ENCODE peak calls at places on chromosomes 13 and 19, in eight cellular contexts. R is activated naive CD8-positive, alpha-beta T cell treated with anti-CD3 and anti-CD28 coated beads for 36 hours; Y is naive B cell; L is stimulated activated CD8-positive, alpha-beta memory T cell treated with anti-CD3 and anti-CD28 coated beads, Interleukin-7, amount 100 ng/mL, for 24 hours; X is HCEC 1CT; S is CD8-positive, alpha-beta memory T cell; W is T-helper 1 cell; P is activated naive CD4-positive, alpha-beta T cell. G is an unnamed sample.

GRCh38 chr13:113786262-113786841 is 27.3 kb downstream of the TMEM255B start:
- DNase-seq in R (no peak), Y (no peak), L (no peak), X (peak), S (no peak), W (no peak), P (no peak), G (no peak)

GRCh38 chr19:8695911-8696310 is 2.7 kb downstream of the ACTL9 start:
- DNase-seq in R (no peak), Y (no peak), L (no peak), X (no peak), S (no peak), W (no peak), P (no peak), G (no peak)

GRCh38 chr19:29841559-29842367 is 30.0 kb downstream of the CCNE1 start:
- DNase-seq in R (no peak), Y (no peak), L (no peak), X (peak), S (no peak), W (no peak), P (no peak), G (no peak)

GRCh38 chr19:3700242-3701032 is at the start of gene PIP5K1C:
- DNase-seq in R (peak), Y (peak), L (peak), X (peak), S (peak), W (peak), P (peak), G (no peak)

GRCh38 chr19:21483589-21484170 is 21.7 kb upstream of the ZNF429 start:
- DNase-seq in R (peak), Y (peak), L (peak), X (no peak), S (peak), W (peak), P (peak), G (no peak)

GRCh38 chr19:5128251-5128931 is 159.5 kb downstream of the KDM4B start:
- DNase-seq in R (no peak), Y (no peak), L (no peak), X (no peak), S (no peak), W (no peak), P (no peak), G (peak)

GRCh38 chr19:6455924-6456323 is 3.7 kb downstream of the SLC25A23 start:
- DNase-seq in R (no peak), Y (no peak), L (no peak), X (no peak), S (no peak), W (no peak), P (no peak), G (no peak)

GRCh38 chr13:77584111-77584510 is 48.6 kb downstream of the SCEL start:
- DNase-seq in R (no peak), Y (no peak), L (no peak), X (no peak), S (no peak), W (no peak), P (no peak), G (no peak)

GRCh38 chr19:24060687-24061356 is 26.2 kb upstream of the ZNF254 start:
- DNase-seq in R (no peak), Y (no peak), L (no peak), X (no peak), S (no peak), W (no peak), P (no peak), G (no peak)

GRCh38 chr19:18644144-18645034 is 7.6 kb downstream of the KLHL26 start:
- DNase-seq in R (no peak), Y (no peak), L (no peak), X (peak), S (no peak), W (no peak), P (no peak), G (no peak)

GRCh38 chr19:19642506-19643157 is 825 bp downstream of the GMIP start:
- DNase-seq in R (peak), Y (no peak), L (peak), X (no peak), S (peak), W (peak), P (peak), G (no peak)

GRCh38 chr19:42169486-42169885 is 37.2 kb upstream of the POU2F2 start:
- DNase-seq in R (no peak), Y (no peak), L (no peak), X (no peak), S (no peak), W (no peak), P (no peak), G (no peak)

GRCh38 chr13:19158006-19158405 is 23.6 kb downstream of the TUBA3C start:
- DNase-seq in R (no peak), Y (no peak), L (no peak), X (no peak), S (no peak), W (no peak), P (no peak), G (no peak)

GRCh38 chr19:40231544-40232424 is 5.3 kb upstream of the CCNP start:
- DNase-seq in R (no peak), Y (no peak), L (no peak), X (peak), S (no peak), W (no peak), P (no peak), G (no peak)

GRCh38 chr13:36673838-36674326 is at the start of gene SERTM1:
- DNase-seq in R (no peak), Y (no peak), L (no peak), X (no peak), S (no peak), W (no peak), P (no peak), G (no peak)

GRCh38 chr13:48975101-48975925 is at the start of gene FNDC3A:
- DNase-seq in R (no peak), Y (no peak), L (peak), X (peak), S (no peak), W (peak), P (peak), G (peak)

GRCh38 chr13:97781891-97782305 is 171.6 kb upstream of the IPO5 start:
- DNase-seq in R (no peak), Y (no peak), L (no peak), X (no peak), S (no peak), W (no peak), P (no peak), G (no peak)

GRCh38 chr13:101575591-101575990 is 123.1 kb downstream of the ITGBL1 start:
- DNase-seq in R (no peak), Y (no peak), L (no peak), X (no peak), S (no peak), W (no peak), P (no peak), G (no peak)

GRCh38 chr19:55255618-55256423 is 3.0 kb downstream of the PPP6R1 start:
- DNase-seq in R (peak), Y (peak), L (no peak), X (peak), S (peak), W (peak), P (peak), G (no peak)